ENCODE peak calls at places on chromosomes 1 and 21, in nine cellular contexts. Q, W, S, I, O, G, K, F and Z are unnamed samples.

GRCh38 chr1:200330770-200331428 is 78.9 kb downstream of the ZNF281 start:
- DNase-seq in Q (no peak), W (no peak), S (no peak), I (no peak), O (peak; percentile 64), G (no peak), K (peak; percentile 39), F (no peak), Z (no peak)

GRCh38 chr1:28244549-28245251 is 8.8 kb downstream of the ATP5IF1 start:
- DNase-seq in Q (no peak), W (no peak), S (no peak), I (peak; percentile 54), O (no peak), G (no peak), K (no peak), F (no peak), Z (no peak)

GRCh38 chr1:219812491-219813221 is 115.7 kb downstream of the SLC30A10 start:
- DNase-seq in Q (peak; percentile 63), W (no peak), S (no peak), I (no peak), O (peak; percentile 63), G (peak; percentile 65), K (peak; percentile 91), F (peak; percentile 53), Z (peak; percentile 87)

GRCh38 chr1:3192825-3193224 is 123.8 kb downstream of the PRDM16 start:
- DNase-seq in Q (no peak), W (no peak), S (no peak), I (no peak), O (no peak), G (peak; percentile 65), K (no peak), F (no peak), Z (no peak)

GRCh38 chr1:86119214-86119764 is 37.3 kb downstream of the COL24A1 start:
- DNase-seq in Q (peak; percentile 1), W (no peak), S (no peak), I (no peak), O (no peak), G (no peak), K (no peak), F (no peak), Z (no peak)

GRCh38 chr1:208183977-208184901 is 59.9 kb downstream of the PLXNA2 start:
- DNase-seq in Q (peak; percentile 99), W (peak; percentile 64), S (no peak), I (peak; percentile 51), O (peak; percentile 84), G (no peak), K (no peak), F (no peak), Z (peak; percentile 82)

GRCh38 chr1:77540501-77541161 is 141.8 kb downstream of the ZZZ3 start:
- DNase-seq in Q (peak; percentile 47), W (no peak), S (no peak), I (no peak), O (no peak), G (no peak), K (no peak), F (no peak), Z (no peak)

GRCh38 chr1:248873993-248874671 is 15.2 kb upstream of the ZNF692 start:
- DNase-seq in Q (peak; percentile 84), W (peak; percentile 75), S (peak; percentile 73), I (peak; percentile 52), O (peak; percentile 81), G (peak; percentile 94), K (peak; percentile 84), F (peak; percentile 82), Z (peak; percentile 79)

GRCh38 chr1:26538480-26539412 is 9.2 kb downstream of the RPS6KA1 start:
- DNase-seq in Q (peak; percentile 42), W (no peak), S (no peak), I (peak; percentile 44), O (no peak), G (peak; percentile 82), K (peak; percentile 78), F (peak; percentile 54), Z (peak; percentile 64)

GRCh38 chr1:175155473-175155856 is 37.1 kb downstream of the KIAA0040 start:
- DNase-seq in Q (no peak), W (no peak), S (no peak), I (no peak), O (no peak), G (no peak), K (no peak), F (no peak), Z (no peak)

GRCh38 chr21:42699196-42699595 is 45.8 kb downstream of the PDE9A start:
- DNase-seq in Q (no peak), W (no peak), S (no peak), I (no peak), O (no peak), G (no peak), K (no peak), F (no peak), Z (no peak)

GRCh38 chr1:56819393-56819899 is at the start of gene FYB2:
- DNase-seq in Q (no peak), W (no peak), S (peak; percentile 25), I (peak; percentile 29), O (peak; percentile 49), G (no peak), K (peak; percentile 74), F (peak; percentile 49), Z (no peak)

GRCh38 chr1:108050134-108050533 is 85.2 kb upstream of the VAV3 start:
- DNase-seq in Q (no peak), W (peak; percentile 17), S (peak; percentile 14), I (peak; percentile 55), O (no peak), G (peak; percentile 63), K (no peak), F (no peak), Z (no peak)

GRCh38 chr1:108048311-108049082 is 83.5 kb upstream of the VAV3 start:
- DNase-seq in Q (no peak), W (no peak), S (no peak), I (no peak), O (no peak), G (no peak), K (no peak), F (no peak), Z (no peak)

GRCh38 chr1:108047085-108047484 is 82.1 kb upstream of the VAV3 start:
- DNase-seq in Q (no peak), W (no peak), S (no peak), I (no peak), O (no peak), G (no peak), K (no peak), F (no peak), Z (no peak)

GRCh38 chr1:108050911-108051624 is 86.1 kb upstream of the VAV3 start:
- DNase-seq in Q (no peak), W (no peak), S (no peak), I (no peak), O (no peak), G (no peak), K (peak; percentile 44), F (no peak), Z (peak; percentile 45)

DNA sequence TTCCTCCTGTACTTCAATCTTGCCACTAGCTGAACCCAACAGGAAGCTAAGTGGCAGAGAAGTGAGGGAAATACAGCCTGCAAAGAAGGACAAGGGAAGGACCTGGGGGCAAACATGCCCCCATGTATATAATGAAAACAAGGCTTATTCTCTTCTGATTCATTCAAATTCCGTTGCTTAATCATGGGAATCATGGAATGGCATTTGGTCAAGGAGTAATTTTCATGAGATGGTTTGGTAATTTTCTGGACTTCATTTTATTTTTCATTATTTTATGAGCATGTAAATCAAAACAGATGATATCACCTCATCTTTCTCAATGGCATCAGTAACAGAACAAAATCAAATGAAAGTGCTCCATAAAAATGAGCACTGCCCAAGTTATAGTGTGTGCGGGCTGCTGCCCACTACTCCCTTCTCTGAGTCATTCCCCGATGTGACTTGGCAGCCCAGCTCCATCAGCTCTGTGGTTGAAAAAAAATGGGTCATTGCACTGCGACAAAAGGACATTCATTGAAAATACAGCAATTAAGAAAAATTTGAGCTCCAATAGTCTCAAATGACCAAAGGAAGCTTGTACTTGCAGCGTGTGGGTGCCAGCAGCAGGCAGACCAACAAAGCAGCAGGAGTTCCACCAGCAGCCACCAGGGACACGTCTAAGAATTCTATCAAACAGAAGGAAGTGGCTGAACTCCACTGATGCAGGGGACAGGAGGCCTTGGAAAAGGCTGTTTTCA is 84.3 kb upstream of the VAV3 start:
- DNase-seq in Q (peak; percentile 12), W (peak; percentile 43), S (peak; percentile 31), I (peak; percentile 51), O (no peak), G (peak; percentile 65), K (peak; percentile 65), F (no peak), Z (peak; percentile 38)
- TF ChIP-seq CTCF in Q (peak; percentile 62), W (peak; percentile 26), S (no peak), I (no peak), O (no peak), G (peak; percentile 38), K (peak; percentile 32), F (no peak), Z (peak; percentile 58)

DNA sequence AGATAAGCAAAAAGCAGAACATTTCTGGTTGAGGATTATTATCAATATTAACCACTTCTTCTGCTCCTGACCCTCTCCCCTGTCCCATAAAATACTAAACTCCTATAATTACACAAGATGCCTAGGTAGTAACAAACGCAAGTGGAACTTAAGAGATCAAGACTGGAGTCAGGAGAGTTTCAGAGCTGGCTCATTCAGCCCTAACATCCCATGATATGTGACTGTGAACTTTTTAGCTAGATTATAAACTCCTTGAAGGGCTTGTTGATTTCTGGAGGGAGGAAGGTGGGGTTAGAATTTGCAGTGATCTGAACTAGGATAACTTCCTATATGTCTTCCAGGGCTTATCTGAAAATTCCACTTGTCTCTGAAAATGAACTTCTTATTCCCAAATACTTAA is 130.6 kb downstream of the TGFB2 start:
- DNase-seq in Q (no peak), W (no peak), S (no peak), I (no peak), O (no peak), G (no peak), K (no peak), F (no peak), Z (no peak)
- H3K4me1 ChIP-seq in Q (peaks cover 43% of the 10 kb centered on the region), W (peaks cover 65% of the 10 kb centered on the region), S (peaks cover 33% of the 10 kb centered on the region), I (peaks cover 53% of the 10 kb centered on the region), O (peaks cover 32% of the 10 kb centered on the region), G (no peaks in the 10 kb centered on the region), K (no peaks in the 10 kb centered on the region), F (peaks cover 9% of the 10 kb centered on the region), Z (peaks cover 22% of the 10 kb centered on the region)

GRCh38 chr21:39854572-39854971 is 12.7 kb upstream of the PCP4 start:
- DNase-seq in Q (no peak), W (no peak), S (no peak), I (no peak), O (no peak), G (no peak), K (peak; percentile 29), F (no peak), Z (no peak)
- TF ChIP-seq CTCF in Q (no peak), W (no peak), S (no peak), I (no peak), O (no peak), G (no peak), K (peak; percentile 50), F (no peak), Z (no peak)

DNA sequence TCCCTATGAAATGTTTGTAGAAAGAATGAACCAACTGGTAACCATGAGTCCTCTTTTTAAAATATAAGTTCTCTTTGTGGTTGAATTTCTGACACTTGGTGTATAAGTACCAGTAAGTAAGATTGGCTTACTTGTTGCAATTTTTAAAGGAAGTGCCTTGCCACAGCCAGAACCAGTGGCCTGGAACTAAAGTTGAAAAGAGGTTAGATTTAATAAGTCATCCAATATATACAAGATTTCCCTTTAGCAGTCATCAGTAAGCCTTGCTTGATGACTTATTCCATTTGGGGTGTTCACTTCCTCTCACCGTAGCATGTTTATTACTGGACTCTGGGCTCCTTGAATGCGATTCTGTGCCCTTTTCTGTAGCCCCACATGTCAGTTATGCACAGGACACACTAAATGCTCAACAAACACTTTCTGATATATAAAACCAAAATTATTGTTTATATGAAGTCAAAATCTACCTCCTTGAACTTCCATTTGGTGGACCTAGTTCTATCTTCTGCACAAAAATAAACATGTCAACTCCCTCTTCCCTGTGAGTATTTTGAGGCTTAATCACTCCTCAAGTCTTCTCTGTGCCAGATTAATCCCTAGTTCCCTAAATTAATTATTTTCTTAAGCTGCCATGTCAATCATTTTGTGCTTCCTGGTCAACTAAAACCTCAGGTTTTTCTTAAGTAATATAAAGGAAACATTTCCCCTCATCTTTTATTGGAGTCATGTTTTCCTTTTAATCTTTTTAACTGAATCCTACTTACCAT is 218.1 kb downstream of the ST6GALNAC3 start:
- DNase-seq in Q (no peak), W (no peak), S (no peak), I (no peak), O (no peak), G (no peak), K (no peak), F (no peak), Z (no peak)
- H3K4me1 ChIP-seq in Q (no peaks in the 10 kb centered on the region), W (no peaks in the 10 kb centered on the region), S (no peaks in the 10 kb centered on the region), I (no peaks in the 10 kb centered on the region), O (no peaks in the 10 kb centered on the region), G (no peaks in the 10 kb centered on the region), K (peaks cover 45% of the 10 kb centered on the region), F (no peaks in the 10 kb centered on the region), Z (no peaks in the 10 kb centered on the region)